ENCODE peak calls at places on chromosomes 16 and 17, in ten cellular contexts. B is fibroblast of lung; E is left ventricle myocardium inferior; M is adrenal gland; Y is BE2C; U is adipocyte; V is gastrocnemius medialis; W is H1; N is CD4-positive, alpha-beta memory T cell; I is colonic mucosa. Z is an unnamed sample. For H3K27me3, the result is how much of the 10 kb centered on the place peaks cover.

GRCh38 chr17:37756060-37756459 is 11.2 kb upstream of the HNF1B start:
- DNase-seq in B (peak), E (no peak), M (no peak), Y (no peak), U (no peak), V (no peak), W (no peak), N (no peak), I (no peak), Z (no peak)

GRCh38 chr16:47359478-47359877 is 101.4 kb downstream of the ITFG1 start:
- DNase-seq in B (no peak), E (no peak), M (no peak), Y (no peak), U (no peak), V (no peak), W (no peak), N (no peak), I (no peak), Z (peak)

GRCh38 chr16:67407176-67407787 is 9.0 kb downstream of the ZDHHC1 start:
- DNase-seq in B (no peak), E (no peak), M (no peak), Y (no peak), U (peak), V (no peak), W (no peak), N (no peak), I (no peak), Z (no peak)

GRCh38 chr17:58352843-58353719 is 1.1 kb upstream of the SUPT4H1 start:
- DNase-seq in B (peak), E (no peak), M (no peak), Y (no peak), U (peak), V (no peak), W (peak), N (no peak), I (no peak), Z (peak)

GRCh38 chr17:3385869-3386816 is at the start of gene OR3A2:
- DNase-seq in B (no peak), E (no peak), M (no peak), Y (no peak), U (no peak), V (no peak), W (no peak), N (peak), I (no peak), Z (no peak)

GRCh38 chr17:37527249-37527851 is 37.7 kb downstream of the DUSP14 start:
- DNase-seq in B (peak), E (no peak), M (no peak), Y (peak), U (peak), V (no peak), W (peak), N (peak), I (peak), Z (peak)

GRCh38 chr16:59878479-59878878 is 1144.4 kb upstream of the GOT2 start:
- DNase-seq in B (peak), E (no peak), M (no peak), Y (no peak), U (no peak), V (no peak), W (no peak), N (no peak), I (no peak), Z (no peak)

GRCh38 chr16:83666449-83666848 is 141.3 kb upstream of the HSBP1 start:
- DNase-seq in B (no peak), E (no peak), M (no peak), Y (no peak), U (no peak), V (no peak), W (no peak), N (no peak), I (peak), Z (no peak)

GRCh38 chr17:40621558-40621957 is 26.1 kb downstream of the SMARCE1 start:
- DNase-seq in B (no peak), E (no peak), M (no peak), Y (no peak), U (no peak), V (no peak), W (no peak), N (no peak), I (no peak), Z (no peak)

GRCh38 chr17:64634217-64634616 is 27.9 kb downstream of the SMURF2 start:
- DNase-seq in B (no peak), E (no peak), M (no peak), Y (no peak), U (no peak), V (no peak), W (no peak), N (no peak), I (no peak), Z (no peak)

GRCh38 chr17:35560703-35561102 is at the start of gene SLFN14:
- DNase-seq in B (no peak), E (no peak), M (no peak), Y (no peak), U (no peak), V (no peak), W (no peak), N (no peak), I (no peak), Z (no peak)

GRCh38 chr16:8739151-8739550 is 58.3 kb downstream of the TMEM186 start:
- DNase-seq in B (no peak), E (no peak), M (no peak), Y (no peak), U (no peak), V (no peak), W (no peak), N (no peak), I (no peak), Z (no peak)

GRCh38 chr17:50056217-50056960 is 479 bp downstream of the ITGA3 start:
- DNase-seq in B (peak), E (peak), M (peak), Y (peak), U (peak), V (no peak), W (peak), N (peak), I (peak), Z (peak)

GRCh38 chr16:6667393-6667792 is 665.3 kb upstream of the RBFOX1 start:
- DNase-seq in B (no peak), E (no peak), M (no peak), Y (no peak), U (no peak), V (no peak), W (no peak), N (no peak), I (no peak), Z (no peak)

GRCh38 chr17:66767164-66767933 is 67.6 kb upstream of the CACNG5 start:
- DNase-seq in B (no peak), E (no peak), M (no peak), Y (no peak), U (no peak), V (no peak), W (no peak), N (no peak), I (no peak), Z (no peak)

GRCh38 chr16:12318661-12319463 is 342.3 kb downstream of the SNX29 start:
- DNase-seq in B (peak), E (no peak), M (no peak), Y (no peak), U (no peak), V (no peak), W (no peak), N (no peak), I (no peak), Z (no peak)

GRCh38 chr17:40540448-40540847 is 24.8 kb downstream of the CCR7 start:
- DNase-seq in B (no peak), E (no peak), M (no peak), Y (no peak), U (no peak), V (no peak), W (no peak), N (peak), I (no peak), Z (no peak)

GRCh38 chr17:15321556-15322250 is 19.7 kb downstream of the TEKT3 start:
- DNase-seq in B (peak), E (no peak), M (no peak), Y (no peak), U (peak), V (no peak), W (no peak), N (no peak), I (no peak), Z (no peak)

GRCh38 chr16:4298761-4299522 is 16.9 kb upstream of the GLIS2 start:
- DNase-seq in B (peak), E (peak), M (no peak), Y (peak), U (peak), V (no peak), W (peak), N (no peak), I (peak), Z (peak)

GRCh38 chr17:74968361-74968780 is 4.2 kb downstream of the HID1 start:
- DNase-seq in B (no peak), E (no peak), M (no peak), Y (no peak), U (no peak), V (no peak), W (no peak), N (no peak), I (peak), Z (no peak)

GRCh38 chr17:4304417-4305027 is 40.7 kb upstream of the ANKFY1 start:
- DNase-seq in B (no peak), E (no peak), M (peak), Y (peak), U (peak), V (no peak), W (no peak), N (peak), I (peak), Z (peak)

GRCh38 chr16:84234656-84235285 is 5.0 kb downstream of the KCNG4 start:
- DNase-seq in B (no peak), E (no peak), M (no peak), Y (peak), U (no peak), V (no peak), W (no peak), N (no peak), I (no peak), Z (no peak)

GRCh38 chr17:83053779-83054451 is 25.5 kb upstream of the METRNL start:
- DNase-seq in B (no peak), E (peak), M (no peak), Y (no peak), U (no peak), V (peak), W (peak), N (peak), I (peak), Z (no peak)

GRCh38 chr17:41717408-41718286 is 5.5 kb downstream of the GAST start:
- DNase-seq in B (peak), E (no peak), M (no peak), Y (no peak), U (peak), V (no peak), W (no peak), N (peak), I (no peak), Z (no peak)

GRCh38 chr17:17413821-17414220 is 63.0 kb upstream of the MED9 start:
- DNase-seq in B (peak), E (no peak), M (no peak), Y (no peak), U (no peak), V (no peak), W (no peak), N (no peak), I (no peak), Z (no peak)

GRCh38 chr17:27968206-27968732 is 74.2 kb upstream of the NLK start:
- DNase-seq in B (no peak), E (peak), M (no peak), Y (peak), U (no peak), V (no peak), W (no peak), N (no peak), I (no peak), Z (no peak)

GRCh38 chr17:64118452-64118979 is 11.4 kb downstream of the ERN1 start:
- DNase-seq in B (no peak), E (peak), M (peak), Y (no peak), U (peak), V (no peak), W (no peak), N (no peak), I (peak), Z (no peak)

GRCh38 chr16:65500919-65501318 is 379.1 kb upstream of the CDH11 start:
- DNase-seq in B (no peak), E (no peak), M (no peak), Y (no peak), U (no peak), V (no peak), W (no peak), N (no peak), I (no peak), Z (no peak)

GRCh38 chr16:12305847-12306246 is 329.3 kb downstream of the SNX29 start:
- DNase-seq in B (no peak), E (no peak), M (no peak), Y (no peak), U (no peak), V (no peak), W (no peak), N (no peak), I (no peak), Z (no peak)

GRCh38 chr17:81034168-81034777 is 678 bp upstream of the BAIAP2 start:
- DNase-seq in B (no peak), E (no peak), M (no peak), Y (no peak), U (no peak), V (no peak), W (no peak), N (no peak), I (no peak), Z (no peak)
- H3K4me3 ChIP-seq in B (peak), E (peak), M (peak), Y (peak), U (peak), V (peak), W (peak), N (no peak), I (peak), Z (peak)

GRCh38 chr17:11238710-11239109 is 2.3 kb upstream of the SHISA6 start:
- DNase-seq in B (no peak), E (no peak), M (no peak), Y (no peak), U (no peak), V (no peak), W (no peak), N (no peak), I (no peak), Z (no peak)

GRCh38 chr17:11241611-11242226 is 706 bp downstream of the SHISA6 start:
- DNase-seq in B (no peak), E (no peak), M (no peak), Y (no peak), U (no peak), V (no peak), W (peak), N (no peak), I (peak), Z (no peak)

GRCh38 chr17:11240041-11240801 is 792 bp upstream of the SHISA6 start:
- DNase-seq in B (no peak), E (no peak), M (no peak), Y (no peak), U (no peak), V (no peak), W (peak), N (no peak), I (peak), Z (no peak)

GRCh38 chr17:11240841-11241610 is at the start of gene SHISA6:
- DNase-seq in B (no peak), E (no peak), M (no peak), Y (no peak), U (no peak), V (no peak), W (peak), N (no peak), I (no peak), Z (no peak)

DNA sequence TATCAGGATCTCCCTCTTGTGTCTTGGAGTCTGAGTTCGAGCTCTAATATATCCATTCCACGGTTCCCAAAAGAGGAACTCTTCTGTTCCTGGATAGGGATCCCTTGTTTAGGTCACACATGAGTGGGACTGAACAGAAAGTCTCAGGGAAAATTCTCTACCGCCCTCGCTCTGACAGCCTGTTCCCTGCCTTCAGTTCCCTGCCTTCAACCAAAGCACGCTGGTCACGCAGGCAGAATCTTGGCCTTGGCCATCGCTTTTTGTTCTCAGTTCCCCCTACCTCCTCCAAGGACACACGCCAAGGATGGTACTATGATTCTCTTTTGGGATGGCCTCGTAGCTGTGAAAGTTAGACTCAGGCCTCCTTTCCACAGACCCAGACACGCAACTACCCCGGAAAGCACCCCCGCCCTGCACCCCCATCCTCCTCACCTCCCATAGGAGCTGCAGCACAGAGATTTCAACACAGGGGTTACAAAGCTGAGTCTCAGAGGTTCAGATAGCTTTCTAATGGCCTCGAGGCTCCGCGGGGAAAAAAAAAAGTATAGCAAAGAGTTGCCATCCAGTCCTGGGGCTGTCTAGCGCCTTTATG is 1.5 kb upstream of the SHISA6 start:
- DNase-seq in B (no peak), E (no peak), M (no peak), Y (no peak), U (no peak), V (no peak), W (no peak), N (no peak), I (no peak), Z (no peak)
- H3K27me3 ChIP-seq in B (under half), E (half or more), M (under half), Y (under half), U (under half), V (under half), W (under half), N (under half), I (under half), Z (under half)

GRCh38 chr17:1206016-1206787 is 26.4 kb upstream of the ABR start:
- DNase-seq in B (no peak), E (no peak), M (no peak), Y (no peak), U (no peak), V (no peak), W (no peak), N (no peak), I (no peak), Z (no peak)

GRCh38 chr17:1203967-1204291 is 24.1 kb upstream of the ABR start:
- DNase-seq in B (no peak), E (no peak), M (no peak), Y (no peak), U (no peak), V (no peak), W (no peak), N (no peak), I (no peak), Z (no peak)

GRCh38 chr17:1201132-1201702 is 21.4 kb upstream of the ABR start:
- DNase-seq in B (no peak), E (no peak), M (no peak), Y (no peak), U (no peak), V (no peak), W (no peak), N (peak), I (no peak), Z (no peak)

GRCh38 chr17:1200440-1200839 is 20.7 kb upstream of the ABR start:
- DNase-seq in B (no peak), E (no peak), M (no peak), Y (no peak), U (no peak), V (no peak), W (no peak), N (no peak), I (no peak), Z (no peak)

DNA sequence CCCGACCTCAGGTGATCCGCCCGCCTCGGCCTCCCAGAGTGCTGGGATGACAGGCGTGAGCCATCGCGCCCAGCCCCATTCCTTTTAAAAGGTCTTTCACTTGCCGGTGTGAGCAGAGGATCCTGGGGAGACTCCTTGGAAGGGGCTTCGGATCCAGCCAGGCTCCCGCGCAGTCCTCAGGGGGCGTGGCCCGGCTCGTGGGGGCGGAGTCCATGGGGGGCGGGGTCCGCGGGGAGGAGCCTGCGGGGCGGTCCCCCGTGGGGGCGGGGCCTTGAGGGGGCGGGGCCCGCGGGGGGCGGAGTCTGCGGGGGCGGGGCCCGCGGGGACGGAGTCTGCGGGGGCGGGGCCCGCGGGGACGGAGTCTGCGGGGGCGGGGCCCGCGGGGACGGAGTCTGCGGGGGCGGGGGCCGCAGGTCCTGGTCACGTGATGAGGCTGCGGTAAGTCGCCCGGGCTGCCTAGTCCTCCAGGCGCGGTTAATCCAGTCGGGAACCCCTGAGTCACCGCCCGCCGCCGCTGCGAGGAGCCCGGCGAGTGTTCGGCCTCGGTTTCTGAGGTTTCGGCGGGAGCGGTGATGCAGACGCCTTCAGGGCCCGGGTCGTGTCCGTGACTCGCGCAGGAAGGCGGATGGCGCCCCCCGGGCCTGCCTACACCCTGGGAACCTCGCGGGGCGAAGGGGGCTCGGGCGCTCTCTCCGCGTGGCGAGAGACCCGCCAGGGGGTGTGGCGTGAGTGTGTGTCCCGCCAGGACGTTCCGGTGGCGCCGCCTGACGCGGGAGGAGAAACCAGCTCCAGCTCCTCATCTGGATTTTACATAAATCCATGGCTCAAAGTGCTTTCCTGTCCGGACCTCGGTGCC is 23.6 kb upstream of the ABR start:
- DNase-seq in B (peak), E (peak), M (peak), Y (peak), U (peak), V (peak), W (peak), N (peak), I (peak), Z (no peak)
- H3K4me3 ChIP-seq in B (peak), E (peak), M (peak), Y (peak), U (peak), V (peak), W (peak), N (no peak), I (peak), Z (no peak)

GRCh38 chr17:77076046-77076882 is 64.5 kb upstream of the SEC14L1 start:
- DNase-seq in B (peak), E (no peak), M (no peak), Y (no peak), U (peak), V (no peak), W (no peak), N (no peak), I (no peak), Z (no peak)
- H3K27me3 ChIP-seq in B (under half), E (half or more), M (under half), Y (under half), U (half or more), V (under half), W (under half), N (under half), I (under half), Z (under half)

DNA sequence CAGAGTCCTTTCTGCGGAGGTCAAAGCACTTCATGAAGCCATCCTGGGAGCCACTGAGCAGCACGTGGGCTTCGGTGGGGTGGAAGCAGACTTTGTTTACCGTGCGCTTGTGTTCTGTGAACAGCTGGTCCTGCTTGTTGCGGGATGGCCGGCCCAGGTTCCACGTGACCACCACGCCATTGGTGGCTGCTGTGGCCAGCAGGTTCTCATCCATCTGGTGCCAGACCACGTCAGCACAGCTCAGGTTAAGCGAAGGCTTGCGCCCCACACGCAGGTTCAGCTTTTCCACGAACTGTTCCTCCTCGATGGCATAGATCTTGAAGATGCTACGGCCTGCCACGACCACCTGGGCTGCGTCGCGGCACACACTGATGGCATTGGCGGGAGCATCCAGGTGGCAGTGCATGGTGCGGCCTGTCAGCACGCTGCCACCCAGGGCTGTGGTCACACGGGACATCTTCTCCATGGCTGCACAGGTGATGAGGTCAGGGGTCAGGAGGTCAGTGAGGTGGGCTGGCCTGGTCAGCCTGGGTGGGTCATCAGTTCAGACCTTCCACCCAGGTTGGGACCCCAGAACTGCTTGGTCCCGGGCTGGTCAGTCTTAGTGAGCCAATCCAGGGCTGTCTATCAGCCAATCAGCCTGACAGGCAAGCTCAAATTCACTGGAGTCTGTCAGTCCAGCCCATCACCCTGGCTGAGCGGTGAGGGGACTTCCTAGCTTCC is 862 bp downstream of the WDR24 start:
- DNase-seq in B (no peak), E (no peak), M (no peak), Y (no peak), U (no peak), V (no peak), W (no peak), N (no peak), I (no peak), Z (no peak)
- H3K4me3 ChIP-seq in B (peak), E (peak), M (peak), Y (peak), U (peak), V (peak), W (peak), N (peak), I (peak), Z (peak)